ENCODE peak calls at places on chromosome 2, in nine cellular contexts. One of them, this sample, is unnamed.

GRCh38 chr2:231710751-231711676 is 2.7 kb downstream of the PTMA start:
- DNase-seq in EH: peak
- DNase-seq in right atrium auricular region: no peak
- DNase-seq in pancreas: peak
- DNase-seq in nephron progenitor cell: peak
- DNase-seq in posterior cingulate gyrus: no peak
- DNase-seq in LHCN-M2: no peak
- DNase-seq in right lobe of liver: peak
- DNase-seq in adrenal gland: peak
- DNase-seq in this sample: no peak

GRCh38 chr2:64128943-64129391 is 15.3 kb downstream of the PELI1 start:
- DNase-seq in EH: no peak
- DNase-seq in right atrium auricular region: no peak
- DNase-seq in pancreas: no peak
- DNase-seq in nephron progenitor cell: no peak
- DNase-seq in posterior cingulate gyrus: no peak
- DNase-seq in LHCN-M2: no peak
- DNase-seq in right lobe of liver: no peak
- DNase-seq in adrenal gland: no peak
- DNase-seq in this sample: no peak

GRCh38 chr2:237662671-237663093 is 35.3 kb downstream of the LRRFIP1 start:
- DNase-seq in EH: peak
- DNase-seq in right atrium auricular region: peak
- DNase-seq in pancreas: peak
- DNase-seq in nephron progenitor cell: peak
- DNase-seq in posterior cingulate gyrus: peak
- DNase-seq in LHCN-M2: peak
- DNase-seq in right lobe of liver: peak
- DNase-seq in adrenal gland: peak
- DNase-seq in this sample: no peak

GRCh38 chr2:232576995-232577394 is 26.5 kb downstream of the EIF4E2 start:
- DNase-seq in EH: peak
- DNase-seq in right atrium auricular region: no peak
- DNase-seq in pancreas: no peak
- DNase-seq in nephron progenitor cell: no peak
- DNase-seq in posterior cingulate gyrus: no peak
- DNase-seq in LHCN-M2: peak
- DNase-seq in right lobe of liver: no peak
- DNase-seq in adrenal gland: no peak
- DNase-seq in this sample: no peak

GRCh38 chr2:42127425-42128424 is 41.4 kb upstream of the EML4 start:
- DNase-seq in EH: no peak
- DNase-seq in right atrium auricular region: no peak
- DNase-seq in pancreas: no peak
- DNase-seq in nephron progenitor cell: no peak
- DNase-seq in posterior cingulate gyrus: no peak
- DNase-seq in LHCN-M2: peak
- DNase-seq in right lobe of liver: no peak
- DNase-seq in adrenal gland: no peak
- DNase-seq in this sample: no peak

GRCh38 chr2:94871226-94872087 is at the start of gene TEKT4:
- DNase-seq in EH: peak
- DNase-seq in right atrium auricular region: no peak
- DNase-seq in pancreas: peak
- DNase-seq in nephron progenitor cell: peak
- DNase-seq in posterior cingulate gyrus: no peak
- DNase-seq in LHCN-M2: no peak
- DNase-seq in right lobe of liver: no peak
- DNase-seq in adrenal gland: no peak
- DNase-seq in this sample: no peak

GRCh38 chr2:176682278-176682677 is 413.0 kb downstream of the MTX2 start:
- DNase-seq in EH: peak
- DNase-seq in right atrium auricular region: no peak
- DNase-seq in pancreas: no peak
- DNase-seq in nephron progenitor cell: no peak
- DNase-seq in posterior cingulate gyrus: no peak
- DNase-seq in LHCN-M2: peak
- DNase-seq in right lobe of liver: no peak
- DNase-seq in adrenal gland: no peak
- DNase-seq in this sample: no peak

GRCh38 chr2:109348645-109349554 is 219.9 kb downstream of the SH3RF3 start:
- DNase-seq in EH: no peak
- DNase-seq in right atrium auricular region: peak
- DNase-seq in pancreas: no peak
- DNase-seq in nephron progenitor cell: no peak
- DNase-seq in posterior cingulate gyrus: no peak
- DNase-seq in LHCN-M2: no peak
- DNase-seq in right lobe of liver: no peak
- DNase-seq in adrenal gland: no peak
- DNase-seq in this sample: no peak

GRCh38 chr2:238099709-238100048 is 461 bp upstream of the ESPNL start:
- DNase-seq in EH: no peak
- DNase-seq in right atrium auricular region: peak
- DNase-seq in pancreas: peak
- DNase-seq in nephron progenitor cell: no peak
- DNase-seq in posterior cingulate gyrus: no peak
- DNase-seq in LHCN-M2: no peak
- DNase-seq in right lobe of liver: no peak
- DNase-seq in adrenal gland: no peak
- DNase-seq in this sample: no peak

GRCh38 chr2:110741491-110741980 is 9.2 kb downstream of the ACOXL start:
- DNase-seq in EH: no peak
- DNase-seq in right atrium auricular region: no peak
- DNase-seq in pancreas: no peak
- DNase-seq in nephron progenitor cell: no peak
- DNase-seq in posterior cingulate gyrus: no peak
- DNase-seq in LHCN-M2: no peak
- DNase-seq in right lobe of liver: no peak
- DNase-seq in adrenal gland: no peak
- DNase-seq in this sample: no peak

GRCh38 chr2:207054521-207054920 is 111.2 kb downstream of the KLF7 start:
- DNase-seq in EH: peak
- DNase-seq in right atrium auricular region: no peak
- DNase-seq in pancreas: no peak
- DNase-seq in nephron progenitor cell: no peak
- DNase-seq in posterior cingulate gyrus: no peak
- DNase-seq in LHCN-M2: peak
- DNase-seq in right lobe of liver: no peak
- DNase-seq in adrenal gland: no peak
- DNase-seq in this sample: no peak

GRCh38 chr2:36411962-36412444 is 56.4 kb downstream of the CRIM1 start:
- DNase-seq in EH: peak
- DNase-seq in right atrium auricular region: no peak
- DNase-seq in pancreas: no peak
- DNase-seq in nephron progenitor cell: no peak
- DNase-seq in posterior cingulate gyrus: no peak
- DNase-seq in LHCN-M2: no peak
- DNase-seq in right lobe of liver: no peak
- DNase-seq in adrenal gland: no peak
- DNase-seq in this sample: no peak

GRCh38 chr2:31018280-31018679 is 120.0 kb downstream of the GALNT14 start:
- DNase-seq in EH: no peak
- DNase-seq in right atrium auricular region: no peak
- DNase-seq in pancreas: no peak
- DNase-seq in nephron progenitor cell: no peak
- DNase-seq in posterior cingulate gyrus: no peak
- DNase-seq in LHCN-M2: no peak
- DNase-seq in right lobe of liver: no peak
- DNase-seq in adrenal gland: no peak
- DNase-seq in this sample: no peak

This sample was measured in substantia nigra.